ENCODE peak calls at places on chromosomes 3 and 15, in eight cellular contexts. One of them, this sample, is unnamed.

GRCh38 chr3:167712445-167712844 is 22.2 kb downstream of the PDCD10 start:
- DNase-seq in fibroblast of mammary gland: no peak
- DNase-seq in brain microvascular endothelial cell: no peak
- DNase-seq in ascending aorta: no peak
- DNase-seq in tibial artery: no peak
- DNase-seq in fibroblast of pulmonary artery: no peak
- DNase-seq in transverse colon: no peak
- DNase-seq in cardiac muscle cell: no peak
- DNase-seq in this sample: no peak

GRCh38 chr3:124084398-124084881 is 92.5 kb upstream of the ROPN1 start:
- DNase-seq in fibroblast of mammary gland: peak; percentile 59
- DNase-seq in brain microvascular endothelial cell: no peak
- DNase-seq in ascending aorta: no peak
- DNase-seq in tibial artery: no peak
- DNase-seq in fibroblast of pulmonary artery: no peak
- DNase-seq in transverse colon: no peak
- DNase-seq in cardiac muscle cell: no peak
- DNase-seq in this sample: no peak

GRCh38 chr15:72916939-72917338 is 133.4 kb upstream of the ADPGK start:
- DNase-seq in fibroblast of mammary gland: no peak
- DNase-seq in brain microvascular endothelial cell: no peak
- DNase-seq in ascending aorta: no peak
- DNase-seq in tibial artery: no peak
- DNase-seq in fibroblast of pulmonary artery: no peak
- DNase-seq in transverse colon: no peak
- DNase-seq in cardiac muscle cell: peak; percentile 11
- DNase-seq in this sample: peak; percentile 79

GRCh38 chr15:67334973-67335372 is 80.4 kb downstream of the IQCH start:
- DNase-seq in fibroblast of mammary gland: no peak
- DNase-seq in brain microvascular endothelial cell: no peak
- DNase-seq in ascending aorta: no peak
- DNase-seq in tibial artery: no peak
- DNase-seq in fibroblast of pulmonary artery: no peak
- DNase-seq in transverse colon: no peak
- DNase-seq in cardiac muscle cell: no peak
- DNase-seq in this sample: no peak

GRCh38 chr3:18556503-18556902 is 131.4 kb upstream of the SATB1 start:
- DNase-seq in fibroblast of mammary gland: peak; percentile 5
- DNase-seq in brain microvascular endothelial cell: no peak
- DNase-seq in ascending aorta: no peak
- DNase-seq in tibial artery: no peak
- DNase-seq in fibroblast of pulmonary artery: no peak
- DNase-seq in transverse colon: no peak
- DNase-seq in cardiac muscle cell: peak; percentile 6
- DNase-seq in this sample: no peak

GRCh38 chr3:133136114-133137041 is 98.2 kb downstream of the TMEM108 start:
- DNase-seq in fibroblast of mammary gland: peak; percentile 9
- DNase-seq in brain microvascular endothelial cell: peak; percentile 20
- DNase-seq in ascending aorta: no peak
- DNase-seq in tibial artery: no peak
- DNase-seq in fibroblast of pulmonary artery: no peak
- DNase-seq in transverse colon: no peak
- DNase-seq in cardiac muscle cell: no peak
- DNase-seq in this sample: peak; percentile 12

GRCh38 chr15:42143356-42143755 is 13.1 kb downstream of the PLA2G4F start:
- DNase-seq in fibroblast of mammary gland: no peak
- DNase-seq in brain microvascular endothelial cell: no peak
- DNase-seq in ascending aorta: no peak
- DNase-seq in tibial artery: peak; percentile 10
- DNase-seq in fibroblast of pulmonary artery: no peak
- DNase-seq in transverse colon: no peak
- DNase-seq in cardiac muscle cell: no peak
- DNase-seq in this sample: no peak

GRCh38 chr3:113232367-113232766 is 21.0 kb downstream of the BOC start:
- DNase-seq in fibroblast of mammary gland: peak; percentile 42
- DNase-seq in brain microvascular endothelial cell: no peak
- DNase-seq in ascending aorta: no peak
- DNase-seq in tibial artery: no peak
- DNase-seq in fibroblast of pulmonary artery: no peak
- DNase-seq in transverse colon: no peak
- DNase-seq in cardiac muscle cell: no peak
- DNase-seq in this sample: peak; percentile 16

GRCh38 chr3:112671930-112672715 is 31.2 kb upstream of the CCDC80 start:
- DNase-seq in fibroblast of mammary gland: peak; percentile 78
- DNase-seq in brain microvascular endothelial cell: peak; percentile 92
- DNase-seq in ascending aorta: no peak
- DNase-seq in tibial artery: no peak
- DNase-seq in fibroblast of pulmonary artery: peak; percentile 97
- DNase-seq in transverse colon: no peak
- DNase-seq in cardiac muscle cell: peak; percentile 97
- DNase-seq in this sample: peak; percentile 91

GRCh38 chr15:31867536-31868442 is 162.5 kb upstream of the CHRNA7 start:
- DNase-seq in fibroblast of mammary gland: peak; percentile 56
- DNase-seq in brain microvascular endothelial cell: peak; percentile 4
- DNase-seq in ascending aorta: no peak
- DNase-seq in tibial artery: no peak
- DNase-seq in fibroblast of pulmonary artery: peak; percentile 58
- DNase-seq in transverse colon: peak; percentile 64
- DNase-seq in cardiac muscle cell: peak; percentile 65
- DNase-seq in this sample: peak; percentile 58

GRCh38 chr15:63434567-63435219 is 53.0 kb upstream of the CA12 start:
- DNase-seq in fibroblast of mammary gland: no peak
- DNase-seq in brain microvascular endothelial cell: no peak
- DNase-seq in ascending aorta: no peak
- DNase-seq in tibial artery: peak; percentile 5
- DNase-seq in fibroblast of pulmonary artery: no peak
- DNase-seq in transverse colon: no peak
- DNase-seq in cardiac muscle cell: no peak
- DNase-seq in this sample: no peak

GRCh38 chr15:47504624-47505256 is 212.6 kb upstream of the SEMA6D start:
- DNase-seq in fibroblast of mammary gland: no peak
- DNase-seq in brain microvascular endothelial cell: no peak
- DNase-seq in ascending aorta: no peak
- DNase-seq in tibial artery: no peak
- DNase-seq in fibroblast of pulmonary artery: no peak
- DNase-seq in transverse colon: no peak
- DNase-seq in cardiac muscle cell: no peak
- DNase-seq in this sample: no peak

GRCh38 chr3:10744098-10744465 is 71.9 kb upstream of the SLC6A11 start:
- DNase-seq in fibroblast of mammary gland: no peak
- DNase-seq in brain microvascular endothelial cell: no peak
- DNase-seq in ascending aorta: no peak
- DNase-seq in tibial artery: no peak
- DNase-seq in fibroblast of pulmonary artery: no peak
- DNase-seq in transverse colon: no peak
- DNase-seq in cardiac muscle cell: no peak
- DNase-seq in this sample: no peak

GRCh38 chr3:4985330-4986174 is 6.3 kb downstream of the BHLHE40 start:
- DNase-seq in fibroblast of mammary gland: peak; percentile 83
- DNase-seq in brain microvascular endothelial cell: peak; percentile 80
- DNase-seq in ascending aorta: peak; percentile 70
- DNase-seq in tibial artery: peak; percentile 74
- DNase-seq in fibroblast of pulmonary artery: peak; percentile 78
- DNase-seq in transverse colon: no peak
- DNase-seq in cardiac muscle cell: peak; percentile 61
- DNase-seq in this sample: peak; percentile 80

GRCh38 chr15:77012868-77013267 is 17.9 kb downstream of the PSTPIP1 start:
- DNase-seq in fibroblast of mammary gland: no peak
- DNase-seq in brain microvascular endothelial cell: no peak
- DNase-seq in ascending aorta: no peak
- DNase-seq in tibial artery: no peak
- DNase-seq in fibroblast of pulmonary artery: no peak
- DNase-seq in transverse colon: peak; percentile 35
- DNase-seq in cardiac muscle cell: no peak
- DNase-seq in this sample: no peak

GRCh38 chr3:71323558-71323957 is 260.0 kb downstream of the FOXP1 start:
- DNase-seq in fibroblast of mammary gland: no peak
- DNase-seq in brain microvascular endothelial cell: no peak
- DNase-seq in ascending aorta: no peak
- DNase-seq in tibial artery: no peak
- DNase-seq in fibroblast of pulmonary artery: no peak
- DNase-seq in transverse colon: no peak
- DNase-seq in cardiac muscle cell: no peak
- DNase-seq in this sample: no peak

GRCh38 chr3:77041756-77042155 is 1.9 kb downstream of the ROBO2 start:
- DNase-seq in fibroblast of mammary gland: no peak
- DNase-seq in brain microvascular endothelial cell: no peak
- DNase-seq in ascending aorta: no peak
- DNase-seq in tibial artery: no peak
- DNase-seq in fibroblast of pulmonary artery: no peak
- DNase-seq in transverse colon: no peak
- DNase-seq in cardiac muscle cell: no peak
- DNase-seq in this sample: no peak

GRCh38 chr3:77041156-77041696 is 1.3 kb downstream of the ROBO2 start:
- DNase-seq in fibroblast of mammary gland: no peak
- DNase-seq in brain microvascular endothelial cell: no peak
- DNase-seq in ascending aorta: no peak
- DNase-seq in tibial artery: no peak
- DNase-seq in fibroblast of pulmonary artery: no peak
- DNase-seq in transverse colon: no peak
- DNase-seq in cardiac muscle cell: no peak
- DNase-seq in this sample: no peak

GRCh38 chr3:77039606-77040553 is at the start of gene ROBO2:
- DNase-seq in fibroblast of mammary gland: no peak
- DNase-seq in brain microvascular endothelial cell: peak; percentile 14
- DNase-seq in ascending aorta: peak; percentile 64
- DNase-seq in tibial artery: no peak
- DNase-seq in fibroblast of pulmonary artery: peak; percentile 4
- DNase-seq in transverse colon: peak; percentile 10
- DNase-seq in cardiac muscle cell: peak; percentile 20
- DNase-seq in this sample: peak; percentile 23

GRCh38 chr3:77045686-77046085 is 5.8 kb downstream of the ROBO2 start:
- DNase-seq in fibroblast of mammary gland: no peak
- DNase-seq in brain microvascular endothelial cell: no peak
- DNase-seq in ascending aorta: no peak
- DNase-seq in tibial artery: no peak
- DNase-seq in fibroblast of pulmonary artery: no peak
- DNase-seq in transverse colon: no peak
- DNase-seq in cardiac muscle cell: no peak
- DNase-seq in this sample: no peak

GRCh38 chr3:77042892-77043291 is 3.0 kb downstream of the ROBO2 start:
- DNase-seq in fibroblast of mammary gland: no peak
- DNase-seq in brain microvascular endothelial cell: no peak
- DNase-seq in ascending aorta: no peak
- DNase-seq in tibial artery: no peak
- DNase-seq in fibroblast of pulmonary artery: no peak
- DNase-seq in transverse colon: no peak
- DNase-seq in cardiac muscle cell: no peak
- DNase-seq in this sample: peak; percentile 16
- TF ChIP-seq CTCF in fibroblast of mammary gland: peak; percentile 8
- TF ChIP-seq CTCF in brain microvascular endothelial cell: peak; percentile 51
- TF ChIP-seq CTCF in ascending aorta: peak; percentile 6
- TF ChIP-seq CTCF in tibial artery: no peak
- TF ChIP-seq CTCF in fibroblast of pulmonary artery: no peak
- TF ChIP-seq CTCF in transverse colon: no peak
- TF ChIP-seq CTCF in cardiac muscle cell: no peak
- TF ChIP-seq CTCF in this sample: peak; percentile 58

GRCh38 chr15:58065011-58065444 is 483 bp downstream of the ALDH1A2 start:
- DNase-seq in fibroblast of mammary gland: no peak
- DNase-seq in brain microvascular endothelial cell: no peak
- DNase-seq in ascending aorta: no peak
- DNase-seq in tibial artery: no peak
- DNase-seq in fibroblast of pulmonary artery: no peak
- DNase-seq in transverse colon: peak; percentile 8
- DNase-seq in cardiac muscle cell: peak; percentile 37
- DNase-seq in this sample: no peak
- H3K4me3 ChIP-seq in fibroblast of mammary gland: no peak overlapping the region
- H3K4me3 ChIP-seq in brain microvascular endothelial cell: no peak overlapping the region
- H3K4me3 ChIP-seq in ascending aorta: peak overlapping the region; percentile 57
- H3K4me3 ChIP-seq in tibial artery: peak overlapping the region; percentile 56
- H3K4me3 ChIP-seq in fibroblast of pulmonary artery: peak overlapping the region; percentile 52
- H3K4me3 ChIP-seq in transverse colon: no peak overlapping the region
- H3K4me3 ChIP-seq in cardiac muscle cell: peak overlapping the region; percentile 38
- H3K4me3 ChIP-seq in this sample: no peak overlapping the region

DNA sequence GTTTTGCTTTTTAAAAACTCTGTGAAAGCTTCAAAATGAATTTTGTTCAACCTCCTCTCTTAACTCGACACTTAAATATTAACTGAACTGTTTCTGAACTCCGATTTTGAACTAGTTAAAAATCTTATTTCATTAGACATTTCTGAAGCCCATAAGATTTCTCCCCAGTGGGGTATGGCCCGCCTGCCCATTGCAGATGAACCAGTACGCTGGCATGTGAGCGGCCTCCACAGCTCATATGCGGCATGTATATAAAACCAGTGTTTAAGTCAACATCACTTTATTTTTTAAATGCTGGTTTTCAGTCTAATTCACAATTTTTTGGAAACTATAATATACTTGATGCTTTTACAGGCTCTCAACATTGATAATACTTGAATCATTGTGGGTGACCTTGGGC is 50.2 kb downstream of the CPN2 start:
- DNase-seq in fibroblast of mammary gland: no peak
- DNase-seq in brain microvascular endothelial cell: no peak
- DNase-seq in ascending aorta: no peak
- DNase-seq in tibial artery: peak; percentile 24
- DNase-seq in fibroblast of pulmonary artery: no peak
- DNase-seq in transverse colon: no peak
- DNase-seq in cardiac muscle cell: no peak
- DNase-seq in this sample: no peak
- TF ChIP-seq CTCF in fibroblast of mammary gland: no peak
- TF ChIP-seq CTCF in brain microvascular endothelial cell: no peak
- TF ChIP-seq CTCF in ascending aorta: no peak
- TF ChIP-seq CTCF in tibial artery: no peak
- TF ChIP-seq CTCF in fibroblast of pulmonary artery: no peak
- TF ChIP-seq CTCF in transverse colon: no peak
- TF ChIP-seq CTCF in cardiac muscle cell: no peak
- TF ChIP-seq CTCF in this sample: no peak

DNA sequence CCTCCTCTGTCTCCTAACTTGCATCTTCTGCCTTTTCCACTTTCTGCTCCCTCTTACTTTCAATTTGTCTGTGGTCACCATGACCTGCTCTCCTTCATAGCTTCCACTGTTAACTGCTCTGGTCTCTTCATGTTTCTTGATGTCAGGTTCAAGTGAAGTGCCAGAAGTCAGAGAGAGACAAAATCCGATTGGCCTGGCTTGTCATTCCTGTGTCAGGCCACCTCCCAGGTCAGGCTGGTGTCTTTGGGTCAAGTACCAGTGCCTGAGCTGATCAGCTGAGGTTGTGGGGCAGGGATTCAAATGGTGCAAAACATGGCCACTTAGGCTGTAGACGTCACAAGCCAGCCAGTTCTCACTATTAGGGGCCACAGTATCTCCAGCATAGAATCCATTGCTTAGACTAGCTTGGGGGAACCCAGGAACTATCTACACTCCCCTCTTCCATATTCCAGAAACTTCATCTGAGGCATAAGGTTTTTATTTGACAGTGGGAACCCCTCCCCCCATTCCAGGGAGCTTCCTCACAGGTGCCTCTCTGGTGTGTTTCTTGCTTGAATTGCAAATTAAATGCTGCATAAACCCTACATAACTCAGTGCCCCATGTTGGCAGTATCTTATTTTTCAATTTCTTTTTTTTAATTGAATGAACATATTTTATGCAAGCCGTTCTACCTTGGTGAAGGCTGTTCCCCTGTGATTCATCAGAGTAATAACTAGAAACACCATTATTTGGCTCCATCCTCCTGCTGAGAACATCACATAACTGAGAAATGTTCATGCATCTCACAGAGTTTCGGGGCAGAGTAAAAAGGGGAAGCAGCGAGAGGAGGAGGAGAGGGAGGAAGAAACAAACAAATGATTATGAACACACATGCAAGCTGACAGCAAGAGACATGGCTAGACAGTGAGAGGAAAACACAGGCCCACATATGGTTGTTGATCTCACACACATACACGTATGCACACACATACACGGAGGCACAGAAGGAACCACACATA is 175.8 kb downstream of the TLE3 start:
- DNase-seq in fibroblast of mammary gland: no peak
- DNase-seq in brain microvascular endothelial cell: no peak
- DNase-seq in ascending aorta: no peak
- DNase-seq in tibial artery: peak; percentile 9
- DNase-seq in fibroblast of pulmonary artery: no peak
- DNase-seq in transverse colon: no peak
- DNase-seq in cardiac muscle cell: no peak
- DNase-seq in this sample: no peak
- H3K4me3 ChIP-seq in fibroblast of mammary gland: no peak overlapping the region
- H3K4me3 ChIP-seq in brain microvascular endothelial cell: no peak overlapping the region
- H3K4me3 ChIP-seq in ascending aorta: no peak overlapping the region
- H3K4me3 ChIP-seq in tibial artery: no peak overlapping the region
- H3K4me3 ChIP-seq in fibroblast of pulmonary artery: no peak overlapping the region
- H3K4me3 ChIP-seq in transverse colon: no peak overlapping the region
- H3K4me3 ChIP-seq in cardiac muscle cell: no peak overlapping the region
- H3K4me3 ChIP-seq in this sample: no peak overlapping the region

This sample was measured in choroid plexus epithelial cell.